ENCODE peak calls at places on chromosomes 2 and 18, in five cellular contexts. Y, V, C, D and N are unnamed samples. For H3K36me3, the result is how much of the 10 kb centered on the place peaks cover.

GRCh38 chr2:67237288-67237687 is 159.8 kb upstream of the ETAA1 start:
- DNase-seq in Y (no peak), V (no peak), C (no peak), D (no peak), N (no peak)

GRCh38 chr2:25912851-25913695 is 34.8 kb upstream of the ASXL2 start:
- DNase-seq in Y (no peak), V (no peak), C (peak), D (no peak), N (no peak)

GRCh38 chr2:172038604-172039003 is 38.9 kb downstream of the METAP1D start:
- DNase-seq in Y (no peak), V (no peak), C (peak), D (no peak), N (no peak)

GRCh38 chr18:35732652-35733051 is 151.1 kb downstream of the GALNT1 start:
- DNase-seq in Y (no peak), V (no peak), C (peak), D (no peak), N (no peak)

GRCh38 chr2:201114846-201115245 is 1.1 kb upstream of the CFLAR start:
- DNase-seq in Y (no peak), V (peak), C (no peak), D (no peak), N (no peak)

GRCh38 chr2:187404431-187405110 is 43.5 kb downstream of the CALCRL start:
- DNase-seq in Y (no peak), V (peak), C (no peak), D (no peak), N (no peak)

GRCh38 chr18:52326001-52326400 is 14.0 kb upstream of the DCC start:
- DNase-seq in Y (no peak), V (no peak), C (peak), D (no peak), N (no peak)

GRCh38 chr2:148914463-148914862 is 39.4 kb downstream of the KIF5C start:
- DNase-seq in Y (no peak), V (no peak), C (no peak), D (no peak), N (no peak)

GRCh38 chr2:218273908-218274249 is 3.6 kb downstream of the PNKD start:
- DNase-seq in Y (no peak), V (no peak), C (no peak), D (no peak), N (no peak)

GRCh38 chr2:8193686-8194615 is 487.9 kb upstream of the ID2 start:
- DNase-seq in Y (no peak), V (no peak), C (no peak), D (no peak), N (no peak)

GRCh38 chr2:47737191-47737975 is 45.6 kb upstream of the MSH6 start:
- DNase-seq in Y (no peak), V (no peak), C (no peak), D (no peak), N (no peak)

GRCh38 chr2:99554238-99554637 is 64.4 kb upstream of the REV1 start:
- DNase-seq in Y (no peak), V (no peak), C (no peak), D (no peak), N (no peak)

GRCh38 chr2:124985210-124985760 is 960.2 kb downstream of the CNTNAP5 start:
- DNase-seq in Y (no peak), V (no peak), C (no peak), D (no peak), N (no peak)

GRCh38 chr2:1995987-1996386 is 251.7 kb upstream of the PXDN start:
- DNase-seq in Y (no peak), V (no peak), C (no peak), D (no peak), N (no peak)

GRCh38 chr2:147310335-147311057 is 534.3 kb upstream of the ACVR2A start:
- DNase-seq in Y (no peak), V (no peak), C (no peak), D (no peak), N (no peak)

GRCh38 chr2:148999451-148999891 is 39.0 kb upstream of the LYPD6B start:
- DNase-seq in Y (no peak), V (no peak), C (no peak), D (no peak), N (no peak)

GRCh38 chr2:10521891-10522448 is 73.8 kb upstream of the ODC1 start:
- DNase-seq in Y (no peak), V (no peak), C (no peak), D (no peak), N (no peak)

GRCh38 chr2:127951031-127951430 is 65.3 kb upstream of the AMMECR1L start:
- DNase-seq in Y (no peak), V (no peak), C (peak), D (no peak), N (no peak)

GRCh38 chr2:9010866-9011265 is 7.4 kb upstream of the MBOAT2 start:
- DNase-seq in Y (no peak), V (no peak), C (peak), D (no peak), N (no peak)

GRCh38 chr2:73821227-73821626 is 7.5 kb upstream of the STAMBP start:
- DNase-seq in Y (no peak), V (no peak), C (no peak), D (no peak), N (no peak)

GRCh38 chr2:44686561-44686960 is 254.9 kb upstream of the SIX3 start:
- DNase-seq in Y (no peak), V (peak), C (peak), D (no peak), N (no peak)

GRCh38 chr18:8609711-8610441 is 639 bp downstream of the RAB12 start:
- DNase-seq in Y (peak), V (no peak), C (no peak), D (no peak), N (peak)

GRCh38 chr2:5695641-5696350 is 3.6 kb downstream of the SOX11 start:
- DNase-seq in Y (no peak), V (no peak), C (peak), D (no peak), N (no peak)

GRCh38 chr2:113111121-113111520 is 16.3 kb upstream of the IL1RN start:
- DNase-seq in Y (no peak), V (no peak), C (no peak), D (no peak), N (no peak)

GRCh38 chr2:72851333-72851732 is 25.5 kb upstream of the EXOC6B start:
- DNase-seq in Y (no peak), V (no peak), C (no peak), D (no peak), N (no peak)

GRCh38 chr2:160283675-160284074 is 83.6 kb upstream of the ITGB6 start:
- DNase-seq in Y (no peak), V (no peak), C (no peak), D (no peak), N (no peak)

GRCh38 chr2:160278889-160279196 is 78.8 kb upstream of the ITGB6 start:
- DNase-seq in Y (no peak), V (peak), C (peak), D (no peak), N (no peak)

GRCh38 chr2:160279813-160280465 is 79.9 kb upstream of the ITGB6 start:
- DNase-seq in Y (no peak), V (peak), C (peak), D (no peak), N (no peak)

GRCh38 chr2:160282063-160282580 is 82.0 kb upstream of the ITGB6 start:
- DNase-seq in Y (no peak), V (no peak), C (no peak), D (no peak), N (no peak)

GRCh38 chr2:160281213-160281612 is 81.1 kb upstream of the ITGB6 start:
- DNase-seq in Y (no peak), V (no peak), C (no peak), D (no peak), N (no peak)
- H3K27ac ChIP-seq in Y (no peak), V (no peak), C (no peak), D (no peak), N (no peak)

GRCh38 chr2:63589148-63589972 is 597 bp downstream of the MDH1 start:
- DNase-seq in Y (no peak), V (no peak), C (no peak), D (no peak), N (no peak)

GRCh38 chr2:63587814-63588384 is 378 bp downstream of the WDPCP start:
- DNase-seq in Y (no peak), V (peak), C (no peak), D (no peak), N (no peak)

GRCh38 chr2:63591566-63592175 is 2.9 kb downstream of the MDH1 start:
- DNase-seq in Y (no peak), V (no peak), C (no peak), D (no peak), N (no peak)

GRCh38 chr2:63590621-63591408 is 2.1 kb downstream of the MDH1 start:
- DNase-seq in Y (peak), V (no peak), C (no peak), D (no peak), N (peak)

DNA sequence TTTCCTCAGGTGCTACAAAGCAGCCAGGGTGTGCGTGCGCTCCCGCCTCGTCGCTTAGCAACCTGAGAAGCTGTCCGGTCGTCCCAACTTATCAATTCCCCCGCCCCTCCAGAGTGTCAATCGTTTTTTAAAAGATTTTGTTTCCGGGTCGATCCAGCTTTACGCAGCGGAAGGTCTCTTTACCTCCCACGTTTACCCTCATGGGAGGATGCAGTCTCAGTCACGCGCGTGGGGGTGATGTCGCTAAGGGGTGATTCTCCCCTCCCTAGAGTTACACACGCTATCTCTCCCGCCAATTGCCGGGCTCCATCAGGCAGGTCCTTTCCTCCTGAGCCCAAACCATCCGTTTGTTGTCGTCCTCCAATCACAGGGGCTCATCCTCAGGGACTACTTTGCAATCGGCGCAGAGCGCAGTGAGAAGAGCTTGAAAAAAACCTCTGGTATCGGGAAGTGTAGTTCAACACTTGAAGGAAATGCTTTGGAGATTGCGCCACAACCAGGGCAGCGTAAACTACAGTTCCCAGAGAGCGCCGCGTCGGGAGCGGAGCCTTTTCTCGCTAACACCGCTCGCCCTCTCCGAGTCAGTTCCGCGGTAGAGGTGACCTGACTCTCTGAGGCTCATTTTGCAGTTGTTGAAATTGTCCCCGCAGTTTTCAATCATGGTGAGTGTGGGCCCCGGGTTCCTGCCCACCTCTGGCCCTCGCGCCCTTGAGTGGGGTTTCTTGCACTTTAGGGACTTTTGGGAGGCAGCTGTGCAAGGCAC is at the start of the genes MDH1 and WDPCP:
- DNase-seq in Y (peak), V (peak), C (peak), D (peak), N (peak)
- TF ChIP-seq POLR2A in Y (peak), V (peak), C (peak), D (peak), N (no peak)

DNA sequence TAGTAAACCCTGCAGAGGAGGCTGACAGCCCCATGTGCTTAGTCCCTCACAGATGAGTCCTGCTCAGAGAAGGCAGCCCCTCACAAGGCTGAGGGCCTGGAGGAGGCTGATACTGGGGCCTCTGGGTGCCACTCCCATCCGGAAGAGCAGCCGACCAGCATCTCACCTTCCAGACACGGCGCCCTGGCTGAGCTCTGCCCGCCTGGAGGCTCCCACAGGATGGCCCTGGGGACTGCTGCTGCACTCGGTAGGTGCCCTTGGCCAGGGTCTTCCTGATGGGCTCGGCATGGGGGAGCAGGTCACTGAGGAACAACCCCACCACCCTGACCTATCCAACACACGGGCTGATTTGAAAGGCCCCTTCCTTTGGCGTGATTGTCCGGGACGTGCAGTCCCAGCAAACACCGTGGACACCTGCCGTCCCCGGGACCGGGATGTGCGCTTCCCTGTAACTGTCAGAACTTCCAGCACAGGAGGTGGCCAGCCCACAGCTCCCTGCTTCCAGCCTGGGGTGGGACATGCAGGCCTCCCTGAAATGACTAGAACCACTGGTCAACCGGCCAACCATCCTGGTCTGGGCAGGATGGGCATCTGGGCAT is 38.6 kb downstream of the MLPH start:
- DNase-seq in Y (no peak), V (no peak), C (no peak), D (no peak), N (no peak)
- H3K36me3 ChIP-seq in Y (under half), V (under half), C (under half), D (under half), N (under half)

GRCh38 chr2:120604767-120605166 is 130.9 kb upstream of the GLI2 start:
- DNase-seq in Y (no peak), V (no peak), C (no peak), D (no peak), N (no peak)
- H3K27ac ChIP-seq in Y (no peak), V (no peak), C (no peak), D (no peak), N (no peak)

DNA sequence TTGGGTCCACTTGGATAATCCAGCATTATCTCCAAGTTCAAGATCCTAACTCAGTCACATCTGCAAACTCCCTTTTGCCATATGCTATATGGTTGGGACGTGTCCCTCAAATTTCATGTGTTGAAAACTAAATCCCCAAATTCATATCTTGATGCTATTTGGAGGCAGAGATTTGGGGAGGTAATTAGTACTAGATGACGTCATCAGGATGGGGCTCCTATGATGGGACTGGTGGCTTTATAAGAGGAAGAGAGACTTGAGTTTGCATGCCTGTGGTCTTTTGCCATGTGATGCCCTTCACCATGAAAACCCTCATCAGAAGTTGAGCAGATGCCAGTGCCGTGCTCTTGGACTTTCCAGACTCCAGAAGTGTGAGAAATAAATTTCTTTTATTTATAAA is 16.8 kb upstream of the SMAD4 start:
- DNase-seq in Y (no peak), V (no peak), C (no peak), D (no peak), N (no peak)
- TF ChIP-seq POLR2A in Y (no peak), V (no peak), C (no peak), D (no peak), N (no peak)

GRCh38 chr2:117997872-117998454 is 15.9 kb downstream of the CCDC93 start:
- DNase-seq in Y (no peak), V (no peak), C (no peak), D (no peak), N (no peak)
- H3K36me3 ChIP-seq in Y (half or more), V (under half), C (under half), D (under half), N (under half)

GRCh38 chr2:23584054-23584745 is 199.2 kb downstream of the KLHL29 start:
- DNase-seq in Y (no peak), V (no peak), C (no peak), D (no peak), N (no peak)
- H3K27ac ChIP-seq in Y (no peak), V (no peak), C (no peak), D (peak), N (no peak)

DNA sequence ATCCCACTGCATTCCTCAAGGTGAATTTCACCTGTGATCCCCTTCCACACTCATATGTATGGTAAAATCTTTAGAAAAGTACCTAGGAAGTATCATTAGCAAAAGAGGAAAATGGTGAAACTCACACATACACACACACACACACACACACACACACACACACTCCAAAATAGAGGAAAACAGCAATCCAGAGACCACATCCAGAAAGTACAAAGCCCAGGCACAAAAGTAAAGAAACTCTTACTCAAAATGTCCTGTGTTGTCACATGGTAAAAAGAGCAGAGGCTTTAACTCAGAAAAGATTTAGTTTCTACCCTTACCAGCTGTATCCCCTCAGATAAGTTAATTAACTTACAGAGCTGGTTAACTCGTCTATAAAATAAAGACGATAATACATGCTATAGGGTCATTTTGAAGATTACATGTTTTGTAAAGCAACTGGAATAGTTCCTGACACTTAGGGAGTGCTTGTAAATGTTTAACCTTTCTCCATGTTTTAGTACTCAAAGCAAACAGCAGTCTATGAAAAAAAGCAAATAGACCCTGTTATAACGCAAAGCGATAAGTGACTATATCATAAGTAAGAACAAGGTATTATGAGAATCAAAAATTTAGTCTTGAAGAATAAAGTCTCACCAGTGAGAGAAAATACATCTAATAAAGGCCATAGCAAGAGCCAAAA is 360.0 kb upstream of the LRATD1 start:
- DNase-seq in Y (no peak), V (no peak), C (no peak), D (no peak), N (no peak)
- TF ChIP-seq POLR2A in Y (no peak), V (no peak), C (no peak), D (no peak), N (no peak)

DNA sequence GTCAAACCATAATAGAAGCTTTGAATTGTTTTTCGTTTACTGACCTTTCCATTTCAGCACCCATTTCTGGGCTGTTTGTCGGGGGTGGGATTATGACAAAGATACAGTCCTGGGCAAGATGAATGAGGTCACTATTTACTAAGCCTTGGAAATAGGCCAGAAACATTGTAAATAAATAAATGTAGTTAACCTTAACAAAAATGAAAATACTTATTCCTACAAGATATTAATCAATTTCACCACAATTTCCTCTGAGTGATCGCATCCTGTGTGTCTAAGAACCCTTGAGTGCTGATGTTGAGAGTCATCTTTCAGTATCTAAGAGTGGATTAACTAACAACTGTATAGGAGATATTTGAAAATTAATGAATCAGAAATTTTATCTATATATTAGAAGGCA is 14.0 kb downstream of the ITGA4 start:
- DNase-seq in Y (no peak), V (no peak), C (peak), D (no peak), N (no peak)
- H3K36me3 ChIP-seq in Y (under half), V (under half), C (under half), D (under half), N (under half)